ENCODE peak calls at places on chromosomes 4 and X, in eight cellular contexts. L is NCI-H1930, Y is NCI-H345, M is HS-5, T is GM04504, R is astrocyte of the cerebellum, I is HTR-8/SVneo, X is H54. S is an unnamed sample.

GRCh38 chrX:63855896-63856295 is 70.9 kb upstream of the ARHGEF9 start:
- DNase-seq in L (no peak), X (no peak), R (no peak), M (peak; percentile 19), T (peak; percentile 16), Y (no peak), I (no peak), S (no peak)

GRCh38 chr4:116752027-116752426 is 333.3 kb downstream of the TRAM1L1 start:
- DNase-seq in L (no peak), T (no peak), I (no peak), R (no peak), M (no peak), X (no peak), Y (no peak), S (no peak)

GRCh38 chr4:1061747-1062146 is 50.3 kb downstream of the FGFRL1 start:
- DNase-seq in T (no peak), R (no peak), L (no peak), I (no peak), Y (no peak), X (no peak), M (no peak), S (no peak)

GRCh38 chrX:11793734-11794133 is 35.7 kb downstream of the MSL3 start:
- DNase-seq in I (no peak), M (no peak), R (no peak), L (no peak), Y (no peak), T (no peak), X (no peak), S (no peak)

GRCh38 chrX:54358424-54359211 is 772 bp upstream of the WNK3 start:
- DNase-seq in I (peak; percentile 22), M (peak; percentile 30), X (peak; percentile 16), Y (peak; percentile 85), T (no peak), L (peak; percentile 76), R (peak; percentile 27), S (peak; percentile 75)

GRCh38 chr4:119081943-119082342 is 53.7 kb upstream of the MYOZ2 start:
- DNase-seq in X (no peak), M (no peak), R (no peak), T (no peak), Y (no peak), L (no peak), I (no peak), S (no peak)

GRCh38 chrX:1468250-1468772 is 15.6 kb upstream of the ASMTL start:
- DNase-seq in I (peak; percentile 57), T (peak; percentile 16), R (no peak), L (no peak), X (peak; percentile 82), Y (no peak), M (no peak), S (no peak)

GRCh38 chr4:40506066-40506465 is 123.6 kb downstream of the RBM47 start:
- DNase-seq in I (no peak), L (no peak), T (no peak), Y (no peak), M (no peak), X (no peak), R (no peak), S (no peak)

GRCh38 chr4:66855956-66856355 is 689.3 kb downstream of the CENPC start:
- DNase-seq in T (no peak), I (peak; percentile 0), L (no peak), M (peak; percentile 47), R (peak; percentile 1), X (no peak), Y (no peak), S (no peak)

GRCh38 chr4:8600266-8600665 is 7.7 kb downstream of the CPZ start:
- DNase-seq in R (no peak), L (no peak), Y (no peak), T (no peak), I (no peak), X (no peak), M (no peak), S (no peak)

GRCh38 chrX:10111364-10112148 is 45.2 kb upstream of the CLCN4 start:
- DNase-seq in X (no peak), M (no peak), Y (no peak), I (no peak), R (no peak), L (no peak), T (no peak), S (peak; percentile 17)

GRCh38 chr4:109218288-109218687 is 84.2 kb downstream of the COL25A1 start:
- DNase-seq in M (no peak), Y (no peak), R (no peak), L (no peak), X (no peak), T (no peak), I (no peak), S (no peak)

GRCh38 chr4:53281438-53281837 is 84.4 kb downstream of the SCFD2 start:
- DNase-seq in R (no peak), T (no peak), I (no peak), L (no peak), Y (no peak), X (no peak), M (no peak), S (no peak)

GRCh38 chr4:166198041-166198440 is 325.0 kb downstream of the TLL1 start:
- DNase-seq in M (no peak), I (no peak), X (no peak), R (no peak), L (no peak), Y (no peak), T (no peak), S (no peak)

GRCh38 chr4:141155586-141155985 is 22.3 kb upstream of the RNF150 start:
- DNase-seq in T (no peak), L (no peak), Y (no peak), M (no peak), R (peak; percentile 73), I (no peak), X (no peak), S (no peak)

GRCh38 chrX:32139463-32139862 is 1067.6 kb upstream of the FTHL17 start:
- DNase-seq in R (no peak), L (no peak), Y (no peak), I (no peak), X (no peak), M (no peak), T (no peak), S (no peak)

GRCh38 chrX:133633162-133633561 is 217.9 kb upstream of the GPC4 start:
- DNase-seq in R (no peak), I (no peak), X (no peak), T (no peak), L (no peak), Y (no peak), M (no peak), S (no peak)

GRCh38 chr4:145731026-145731425 is 51.1 kb downstream of the C4orf51 start:
- DNase-seq in T (no peak), R (no peak), Y (peak; percentile 80), X (no peak), L (no peak), M (no peak), I (no peak), S (no peak)

GRCh38 chr4:177313263-177313662 is 3.6 kb downstream of the NEIL3 start:
- DNase-seq in X (no peak), L (no peak), T (peak; percentile 17), R (no peak), M (no peak), I (no peak), Y (no peak), S (no peak)

GRCh38 chr4:56372774-56373173 is 14.5 kb downstream of the AASDH start:
- DNase-seq in T (no peak), I (no peak), M (no peak), Y (no peak), X (no peak), L (no peak), R (no peak), S (no peak)

GRCh38 chr4:150135134-150135773 is 57.0 kb downstream of the DCLK2 start:
- DNase-seq in X (no peak), T (no peak), Y (no peak), M (no peak), R (no peak), L (no peak), I (no peak), S (no peak)

GRCh38 chrX:71052721-71053120 is 15.4 kb downstream of the SNX12 start:
- DNase-seq in Y (no peak), M (no peak), L (no peak), R (no peak), X (no peak), I (no peak), T (no peak), S (no peak)

GRCh38 chr4:100519205-100519604 is 1.4 kb upstream of the EMCN start:
- DNase-seq in Y (no peak), M (no peak), L (no peak), T (no peak), R (no peak), I (no peak), X (no peak), S (no peak)

GRCh38 chr4:139367421-139368090 is 65.3 kb upstream of the NDUFC1 start:
- DNase-seq in I (peak; percentile 12), T (peak; percentile 22), Y (no peak), X (no peak), L (no peak), R (peak; percentile 29), M (peak; percentile 4), S (peak; percentile 31)

GRCh38 chr4:115325836-115326235 is 212.4 kb upstream of the NDST4 start:
- DNase-seq in X (no peak), M (peak; percentile 4), I (no peak), L (no peak), R (no peak), T (no peak), Y (no peak), S (no peak)

S was measured in endothelial cell of umbilical vein.